ENCODE peak calls at places on chromosomes 4 and X, in seven cellular contexts. R is right lobe of liver; Z is pulmonary artery endothelial cell; W is epithelial cell of prostate; P is activated T-helper 9 cell treated with anti-CD3 and anti-CD28 coated beads, Interleukin-2, amount 50 U/mL, for 16 hours; N is ecto neural progenitor cell; U is SW480. E is an unnamed sample.

GRCh38 chr4:153246446-153247115 is 42.3 kb downstream of the TRIM2 start:
- DNase-seq in U (peak; percentile 54), W (no peak), Z (no peak), P (no peak), N (no peak), R (no peak), E (no peak)

GRCh38 chrX:43664708-43665107 is 8.6 kb downstream of the MAOA start:
- DNase-seq in W (no peak), R (no peak), Z (no peak), N (no peak), U (no peak), P (no peak), E (no peak)

GRCh38 chr4:155799106-155799793 is 40.4 kb downstream of the GUCY1B1 start:
- DNase-seq in P (no peak), N (no peak), R (no peak), W (no peak), U (no peak), Z (no peak), E (no peak)

GRCh38 chrX:155767101-155767878 is 113.9 kb upstream of the VAMP7 start:
- DNase-seq in P (peak; percentile 1), Z (peak; percentile 32), U (peak; percentile 40), W (no peak), N (peak; percentile 54), R (peak; percentile 47), E (peak; percentile 27)

GRCh38 chrX:103215037-103215767 is at the start of gene BEX4:
- DNase-seq in U (peak; percentile 53), N (peak; percentile 93), R (peak; percentile 60), P (peak; percentile 67), W (no peak), Z (peak; percentile 10), E (peak; percentile 67)

GRCh38 chr4:78565971-78566372 is 14.4 kb downstream of the ANXA3 start:
- DNase-seq in N (no peak), W (peak; percentile 73), Z (no peak), R (no peak), P (no peak), U (peak; percentile 95), E (no peak)

GRCh38 chr4:31674313-31674947 is 954.3 kb downstream of the PCDH7 start:
- DNase-seq in W (no peak), U (peak; percentile 2), Z (no peak), N (no peak), R (no peak), P (no peak), E (peak; percentile 4)

GRCh38 chrX:153245288-153245731 is 66.2 kb downstream of the MAGEA1 start:
- DNase-seq in U (peak; percentile 32), P (no peak), R (no peak), N (no peak), Z (no peak), W (no peak), E (peak; percentile 2)

GRCh38 chrX:115344885-115345653 is 55.6 kb downstream of the LUZP4 start:
- DNase-seq in U (peak; percentile 75), W (peak; percentile 68), N (peak; percentile 65), R (peak; percentile 90), Z (peak; percentile 84), P (no peak), E (no peak)